ENCODE peak calls at places on chromosomes 12 and 14, in five cellular contexts. K is lower leg skin, R is ovary, G is HTR-8/SVneo, T is GM03348. Z is an unnamed sample.

GRCh38 chr12:128783129-128783574 is 40.6 kb downstream of the SLC15A4 start:
- DNase-seq in T (peak), K (no peak), R (no peak), G (no peak), Z (no peak)

GRCh38 chr14:21825147-21825743 is 151.6 kb upstream of the OR4E1 start:
- DNase-seq in T (no peak), G (peak), K (no peak), R (no peak), Z (peak)

GRCh38 chr14:102746568-102747438 is 30.4 kb upstream of the TRAF3 start:
- DNase-seq in G (no peak), R (no peak), T (no peak), K (no peak), Z (no peak)

GRCh38 chr12:9732966-9733461 is at the start of gene CLECL1:
- DNase-seq in K (no peak), G (no peak), R (no peak), T (no peak), Z (no peak)

GRCh38 chr12:5395443-5396401 is 36.2 kb upstream of the NTF3 start:
- DNase-seq in T (no peak), K (no peak), G (no peak), R (no peak), Z (no peak)

GRCh38 chr12:121532503-121533390 is 48.1 kb downstream of the KDM2B start:
- DNase-seq in R (peak), T (peak), K (no peak), G (no peak), Z (no peak)

GRCh38 chr14:50389668-50390441 is 6.8 kb downstream of the CDKL1 start:
- DNase-seq in K (no peak), R (no peak), T (no peak), G (no peak), Z (no peak)

GRCh38 chr12:110353211-110353965 is 50.1 kb downstream of the ANAPC7 start:
- DNase-seq in R (no peak), T (no peak), K (no peak), G (no peak), Z (no peak)

GRCh38 chr12:113069149-113069548 is 12.6 kb downstream of the DTX1 start:
- DNase-seq in T (no peak), G (no peak), K (no peak), R (no peak), Z (no peak)

GRCh38 chr14:47555333-47555732 is 120.1 kb downstream of the MDGA2 start:
- DNase-seq in K (no peak), T (no peak), R (no peak), G (no peak), Z (no peak)

GRCh38 chr12:9378430-9378835 is 170.2 kb upstream of the PZP start:
- DNase-seq in K (no peak), R (no peak), G (peak), T (no peak), Z (peak)

GRCh38 chr14:79011920-79012204 is 841.7 kb downstream of the NRXN3 start:
- DNase-seq in T (peak), G (peak), R (no peak), K (no peak), Z (no peak)